ENCODE peak calls at places on chromosome 7, in six cellular contexts. S is amygdala; X is lower leg skin; I is stimulated activated CD4-positive, alpha-beta T cell treated with anti-CD3 and anti-CD28 coated beads, Interleukin-1b, Interleukin-23, amount 100 ng/mL, for 1 hour; F is Right ventricle myocardium superior; Z is GOT3. H is an unnamed sample.

GRCh38 chr7:44881066-44881600 is 4.2 kb downstream of the PURB start:
- DNase-seq in I (no peak), X (no peak), Z (no peak), F (no peak), S (no peak), H (no peak)

GRCh38 chr7:100044719-100045118 is 4.9 kb upstream of the ZSCAN21 start:
- DNase-seq in I (no peak), S (no peak), X (no peak), Z (no peak), F (no peak), H (no peak)

GRCh38 chr7:117588352-117588794 is 108.5 kb downstream of the CFTR start:
- DNase-seq in X (no peak), Z (no peak), F (no peak), S (no peak), I (no peak), H (no peak)

GRCh38 chr7:23299770-23300300 is 696 bp downstream of the MALSU1 start:
- DNase-seq in X (no peak), I (no peak), F (no peak), S (no peak), Z (no peak), H (no peak)

GRCh38 chr7:151539055-151539714 is 19.5 kb upstream of the RHEB start:
- DNase-seq in I (no peak), Z (no peak), X (no peak), S (no peak), F (peak), H (peak)

GRCh38 chr7:157438121-157439025 is 101.6 kb downstream of the DNAJB6 start:
- DNase-seq in X (no peak), F (peak), I (no peak), S (no peak), Z (no peak), H (no peak)

GRCh38 chr7:36303202-36304098 is 86.2 kb upstream of the ANLN start:
- DNase-seq in F (peak), S (no peak), X (peak), I (no peak), Z (peak), H (no peak)

GRCh38 chr7:17660116-17660515 is 280.2 kb downstream of the SNX13 start:
- DNase-seq in S (no peak), Z (no peak), F (no peak), I (no peak), X (no peak), H (no peak)

GRCh38 chr7:133786401-133786937 is 340.7 kb upstream of the LRGUK start:
- DNase-seq in F (no peak), S (no peak), Z (no peak), X (no peak), I (no peak), H (no peak)

GRCh38 chr7:135232720-135233119 is 918 bp upstream of the STRA8 start:
- DNase-seq in Z (no peak), I (no peak), X (no peak), F (no peak), S (no peak), H (no peak)

GRCh38 chr7:103866919-103867318 is 122.5 kb downstream of the RELN start:
- DNase-seq in F (no peak), S (no peak), I (no peak), Z (no peak), X (no peak), H (no peak)

H was measured in cerebellar nuclear complex.